ENCODE peak calls at places on chromosome 12, in nine cellular contexts. V is fibroblast of lung, W is glutamatergic neuron, B is nephron progenitor cell, Y is BJ, E is left ventricle myocardium inferior, P is B cell, G is activated B cell treated with CpG ODN at 0.5 μM for 24 hours, Z is pancreas. N is an unnamed sample.

GRCh38 chr12:117282490-117282889 is 78.9 kb downstream of the NOS1 start:
- DNase-seq in Z (no peak), P (no peak), V (no peak), E (no peak), G (no peak), B (no peak), Y (no peak), W (no peak), N (no peak)

GRCh38 chr12:14937014-14937413 is 1.3 kb downstream of the ERP27 start:
- DNase-seq in E (no peak), Y (no peak), Z (no peak), B (no peak), P (no peak), G (no peak), V (no peak), W (no peak), N (no peak)

GRCh38 chr12:77120156-77120555 is 54.8 kb upstream of the E2F7 start:
- DNase-seq in B (no peak), V (peak; percentile 66), G (no peak), P (no peak), Z (no peak), Y (peak; percentile 44), W (no peak), E (no peak), N (no peak)

GRCh38 chr12:7289743-7290142 is 14.1 kb upstream of the ACSM4 start:
- DNase-seq in W (no peak), E (no peak), B (no peak), V (no peak), P (no peak), G (no peak), Z (no peak), Y (no peak), N (no peak)

GRCh38 chr12:63808631-63809030 is 28.9 kb downstream of the RXYLT1 start:
- DNase-seq in G (no peak), P (no peak), V (no peak), Y (no peak), Z (no peak), W (no peak), B (no peak), E (no peak), N (no peak)

GRCh38 chr12:54657048-54657696 is 9.0 kb upstream of the DCD start:
- DNase-seq in B (no peak), P (no peak), Y (no peak), E (no peak), W (no peak), G (no peak), V (no peak), Z (no peak), N (no peak)

GRCh38 chr12:1500095-1500801 is 94.1 kb downstream of the FBXL14 start:
- DNase-seq in E (peak; percentile 68), P (no peak), G (no peak), Z (no peak), V (peak; percentile 67), W (peak; percentile 60), B (no peak), Y (peak; percentile 42), N (no peak)

GRCh38 chr12:77062846-77063461 is 2.4 kb downstream of the E2F7 start:
- DNase-seq in Y (no peak), V (peak; percentile 97), G (no peak), E (no peak), Z (no peak), B (no peak), W (no peak), P (no peak), N (no peak)

GRCh38 chr12:66602483-66603143 is 76.3 kb downstream of the GRIP1 start:
- DNase-seq in G (no peak), E (no peak), W (no peak), Z (no peak), P (no peak), B (no peak), V (no peak), Y (no peak), N (no peak)

GRCh38 chr12:40286583-40286982 is 61.8 kb downstream of the LRRK2 start:
- DNase-seq in G (no peak), E (no peak), Y (no peak), P (no peak), V (no peak), W (no peak), B (no peak), Z (no peak), N (no peak)

GRCh38 chr12:93502802-93503623 is 35.7 kb downstream of the MRPL42 start:
- DNase-seq in P (peak; percentile 70), B (peak; percentile 51), E (no peak), W (peak; percentile 37), V (peak; percentile 30), Y (no peak), G (no peak), Z (no peak), N (peak; percentile 52)

GRCh38 chr12:39920647-39921046 is 185.2 kb downstream of the SLC2A13 start:
- DNase-seq in P (no peak), G (no peak), E (no peak), V (no peak), B (no peak), Y (no peak), W (no peak), Z (no peak), N (no peak)

GRCh38 chr12:64998327-64999156 is 122.6 kb downstream of the WIF1 start:
- DNase-seq in G (no peak), W (no peak), B (no peak), E (no peak), Z (no peak), P (no peak), V (no peak), Y (no peak), N (no peak)

GRCh38 chr12:103771466-103771865 is 69.6 kb downstream of the NT5DC3 start:
- DNase-seq in V (peak; percentile 32), Z (no peak), E (no peak), P (no peak), Y (no peak), G (no peak), B (peak; percentile 37), W (no peak), N (no peak)

GRCh38 chr12:92439397-92439779 is 263.4 kb upstream of the PLEKHG7 start:
- DNase-seq in W (no peak), G (no peak), B (no peak), Z (no peak), E (no peak), V (peak; percentile 48), P (no peak), Y (no peak), N (no peak)

GRCh38 chr12:130070017-130070653 is 92.1 kb upstream of the FZD10 start:
- DNase-seq in Y (no peak), W (no peak), G (no peak), Z (no peak), B (no peak), P (no peak), E (no peak), V (no peak), N (no peak)

GRCh38 chr12:105099355-105099754 is 8.2 kb upstream of the WASHC4 start:
- DNase-seq in G (no peak), B (no peak), W (no peak), Y (no peak), V (no peak), E (no peak), Z (no peak), P (no peak), N (no peak)

GRCh38 chr12:105102673-105103072 is 4.9 kb upstream of the WASHC4 start:
- DNase-seq in E (no peak), G (no peak), Z (no peak), Y (no peak), B (no peak), V (no peak), W (no peak), P (no peak), N (no peak)

GRCh38 chr12:105104762-105105161 is 2.8 kb upstream of the WASHC4 start:
- DNase-seq in V (no peak), W (no peak), Z (no peak), B (no peak), P (no peak), E (no peak), Y (no peak), G (no peak), N (no peak)

GRCh38 chr12:105100207-105100985 is 7.1 kb upstream of the WASHC4 start:
- DNase-seq in W (no peak), E (no peak), Z (no peak), P (no peak), Y (no peak), G (no peak), B (no peak), V (peak; percentile 67), N (no peak)

GRCh38 chr12:105100998-105101397 is 6.5 kb upstream of the WASHC4 start:
- DNase-seq in E (no peak), V (no peak), Y (no peak), Z (no peak), B (no peak), P (no peak), W (no peak), G (no peak), N (no peak)
- TF ChIP-seq CTCF in E (no peak), V (no peak), Y (no peak), Z (no peak), B (no peak), P (no peak), W (no peak), G (no peak), N (no peak)

GRCh38 chr12:19739195-19739776 is 300.0 kb downstream of the AEBP2 start:
- DNase-seq in Z (no peak), W (no peak), B (peak; percentile 40), P (no peak), V (peak; percentile 65), G (no peak), E (no peak), Y (no peak), N (no peak)
- TF ChIP-seq CTCF in Z (peak; percentile 19), W (peak; percentile 52), B (peak; percentile 68), P (peak; percentile 37), V (peak; percentile 59), G (no peak), E (peak; percentile 72), Y (peak; percentile 55), N (peak; percentile 62)

GRCh38 chr12:27960822-27961221 is 11.7 kb downstream of the PTHLH start:
- DNase-seq in B (no peak), Y (no peak), Z (no peak), G (no peak), E (no peak), P (no peak), V (no peak), W (no peak), N (no peak)
- TF ChIP-seq CTCF in B (no peak), Y (no peak), Z (no peak), G (no peak), E (no peak), P (no peak), V (no peak), W (no peak), N (no peak)

DNA sequence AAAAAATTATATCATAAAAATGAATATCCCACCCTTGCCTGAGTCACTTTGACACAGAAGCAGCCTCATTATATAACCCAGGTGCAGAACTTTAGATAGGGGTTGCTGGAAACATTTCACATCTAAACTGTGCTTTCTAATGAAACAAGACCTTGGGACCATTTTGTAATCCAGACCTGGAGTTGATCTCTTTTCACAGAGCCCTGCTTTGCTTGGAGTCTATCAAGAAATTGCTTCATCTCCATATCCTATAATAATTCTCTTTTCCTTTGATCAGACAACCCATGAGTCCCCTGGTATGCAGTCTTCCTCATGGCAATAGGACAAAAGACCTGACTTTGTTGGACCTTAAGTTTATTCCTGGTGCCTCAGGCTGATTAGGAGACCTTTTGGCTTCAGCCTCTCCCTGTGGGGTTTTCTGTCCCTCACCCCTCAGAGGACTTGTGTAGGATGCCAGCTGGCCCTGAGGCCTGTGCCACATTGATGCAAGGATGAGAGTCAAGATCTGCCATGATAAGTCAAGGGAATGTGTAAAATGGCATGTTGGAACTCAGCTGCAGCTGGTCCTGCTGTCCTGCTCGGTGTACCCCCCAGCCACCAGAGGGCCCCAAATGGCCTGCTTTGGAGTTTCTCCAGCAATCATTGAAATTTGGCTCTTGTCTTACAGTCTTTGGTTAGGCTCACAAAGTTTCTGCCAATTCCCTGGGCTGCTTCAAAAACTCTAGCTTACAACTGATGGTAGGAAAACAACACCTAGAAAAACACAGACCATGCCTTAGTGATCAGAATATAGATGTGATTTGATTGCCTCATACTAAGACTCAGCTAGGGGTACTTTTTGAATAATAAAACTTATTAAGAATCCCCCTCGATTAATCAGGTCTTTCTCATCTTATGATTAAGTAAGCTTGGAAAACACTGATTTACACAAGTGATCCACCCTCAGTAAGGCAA is 76.6 kb downstream of the HSD17B6 start:
- DNase-seq in G (no peak), E (peak; percentile 22), B (peak; percentile 40), V (peak; percentile 11), P (peak; percentile 42), Y (no peak), W (peak; percentile 40), Z (no peak), N (no peak)
- TF ChIP-seq CTCF in G (no peak), E (peak; percentile 55), B (peak; percentile 46), V (peak; percentile 34), P (peak; percentile 49), Y (peak; percentile 33), W (no peak), Z (peak; percentile 8), N (no peak)

N was measured in mesothelial cell of epicardium.